ENCODE peak calls at places on chromosomes 7 and 10, in seven cellular contexts. K is K562, B is HCT116, D is H1, Z is HepG2, V is GM12878, I is SK-N-SH. H is an unnamed sample.
A peak's percentile ranks its signal among the peaks of the same experiment; 100 is the strongest.

GRCh38 chr10:52578871-52579405 is 193.6 kb downstream of the MBL2 start:
- DNase-seq in K (no peak), B (no peak), D (no peak), Z (no peak), V (no peak), I (no peak), H (no peak)

GRCh38 chr10:48199580-48200377 is 74.7 kb downstream of the FRMPD2 start:
- DNase-seq in K (no peak), B (no peak), D (no peak), Z (no peak), V (no peak), I (no peak), H (no peak)

GRCh38 chr7:100107890-100108289 is 6.4 kb downstream of the AP4M1 start:
- DNase-seq in K (no peak), B (no peak), D (no peak), Z (no peak), V (no peak), I (no peak), H (no peak)

GRCh38 chr10:118966131-118967125 is 63.1 kb upstream of the NANOS1 start:
- DNase-seq in K (no peak), B (no peak), D (no peak), Z (no peak), V (no peak), I (peak; percentile 63), H (no peak)

GRCh38 chr7:88927-89921 is 103.1 kb upstream of the FAM20C start:
- DNase-seq in K (no peak), B (no peak), D (no peak), Z (no peak), V (no peak), I (no peak), H (no peak)

GRCh38 chr10:6296456-6297214 is 93.9 kb downstream of the PFKFB3 start:
- DNase-seq in K (no peak), B (no peak), D (no peak), Z (no peak), V (no peak), I (no peak), H (peak; percentile 100)

GRCh38 chr10:26714385-26714784 is 16.9 kb downstream of the PDSS1 start:
- DNase-seq in K (no peak), B (no peak), D (no peak), Z (no peak), V (no peak), I (no peak), H (no peak)

GRCh38 chr10:132563485-132564248 is 26.1 kb downstream of the INPP5A start:
- DNase-seq in K (no peak), B (no peak), D (no peak), Z (no peak), V (peak; percentile 76), I (no peak), H (no peak)

GRCh38 chr10:77602231-77602912 is 35.2 kb downstream of the KCNMA1 start:
- DNase-seq in K (no peak), B (no peak), D (no peak), Z (no peak), V (no peak), I (no peak), H (no peak)

DNA sequence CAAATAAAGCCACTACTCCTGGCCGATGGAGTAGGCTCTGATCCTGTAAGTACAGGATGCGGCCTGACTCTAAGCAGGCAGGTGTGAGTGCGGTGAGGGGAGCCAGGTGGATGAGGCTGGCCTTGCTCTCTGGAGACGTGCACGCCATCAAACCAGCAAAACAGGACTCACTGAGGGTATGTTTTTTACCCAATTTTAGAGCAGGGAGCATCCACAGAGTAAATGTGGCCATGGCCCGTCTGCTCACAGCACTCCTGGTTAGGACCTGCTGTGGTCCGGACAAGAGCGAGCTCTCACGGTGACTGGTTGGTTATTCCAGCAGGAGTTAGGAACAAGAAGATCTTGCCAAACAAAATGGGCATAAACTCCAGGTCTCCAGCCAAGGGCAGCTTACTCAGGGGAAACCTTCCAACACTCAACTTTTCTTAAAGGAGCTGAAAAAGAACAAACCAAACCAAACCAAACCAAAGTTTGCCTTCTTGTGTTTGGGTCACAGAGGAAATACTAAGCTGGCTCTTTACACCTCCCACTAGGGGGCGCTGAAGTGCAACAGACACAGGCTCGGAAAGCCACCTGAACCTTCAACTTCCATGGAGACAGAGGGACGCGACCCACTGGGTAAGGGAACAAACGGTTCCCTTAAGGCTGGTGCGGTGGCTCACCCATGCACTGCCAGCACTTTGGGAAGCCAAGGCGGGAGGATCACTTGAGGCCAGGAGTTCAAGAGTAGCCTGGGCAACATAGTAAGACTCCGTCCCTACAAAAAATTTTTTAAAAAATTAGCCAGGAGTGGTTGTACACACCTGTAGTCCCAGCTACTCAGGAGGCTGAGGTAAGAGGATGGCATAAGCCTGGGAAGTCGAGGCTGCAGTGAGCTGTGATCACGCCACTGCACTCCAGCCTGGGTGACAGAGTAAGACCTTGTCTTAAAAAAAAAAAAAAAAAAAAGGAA is 122.4 kb downstream of the CLEC2L start:
- DNase-seq in K (peak; percentile 84), B (peak; percentile 63), D (peak; percentile 47), Z (peak; percentile 84), V (peak; percentile 28), I (peak; percentile 85), H (peak; percentile 45)
- TF ChIP-seq JUND in K (peak; percentile 37), B (no peak), D (no peak), Z (no peak), V (no peak), I (no peak), H (no peak)

DNA sequence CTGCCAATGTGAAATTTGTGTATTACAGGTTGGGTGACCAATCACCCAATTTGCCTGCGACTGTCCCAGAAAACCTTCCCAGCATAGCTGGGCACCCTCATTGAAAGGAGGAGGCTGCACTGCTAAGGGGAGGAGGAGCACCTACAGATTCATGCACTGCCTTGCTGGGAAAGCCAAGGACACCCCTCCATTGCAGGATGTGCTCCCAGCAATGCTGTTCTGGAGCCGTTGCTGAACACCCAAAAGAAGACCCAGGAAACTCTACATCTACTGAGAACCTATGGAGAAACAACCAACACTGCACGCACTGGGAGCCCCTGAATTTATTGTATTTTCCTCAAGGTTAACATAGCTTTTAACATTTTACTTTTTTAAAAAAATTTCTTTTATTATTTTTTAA is 238.2 kb upstream of the GRB10 start:
- DNase-seq in K (no peak), B (no peak), D (no peak), Z (no peak), V (no peak), I (no peak), H (no peak)
- TF ChIP-seq JUND in K (no peak), B (no peak), D (no peak), Z (no peak), V (no peak), I (no peak), H (no peak)

DNA sequence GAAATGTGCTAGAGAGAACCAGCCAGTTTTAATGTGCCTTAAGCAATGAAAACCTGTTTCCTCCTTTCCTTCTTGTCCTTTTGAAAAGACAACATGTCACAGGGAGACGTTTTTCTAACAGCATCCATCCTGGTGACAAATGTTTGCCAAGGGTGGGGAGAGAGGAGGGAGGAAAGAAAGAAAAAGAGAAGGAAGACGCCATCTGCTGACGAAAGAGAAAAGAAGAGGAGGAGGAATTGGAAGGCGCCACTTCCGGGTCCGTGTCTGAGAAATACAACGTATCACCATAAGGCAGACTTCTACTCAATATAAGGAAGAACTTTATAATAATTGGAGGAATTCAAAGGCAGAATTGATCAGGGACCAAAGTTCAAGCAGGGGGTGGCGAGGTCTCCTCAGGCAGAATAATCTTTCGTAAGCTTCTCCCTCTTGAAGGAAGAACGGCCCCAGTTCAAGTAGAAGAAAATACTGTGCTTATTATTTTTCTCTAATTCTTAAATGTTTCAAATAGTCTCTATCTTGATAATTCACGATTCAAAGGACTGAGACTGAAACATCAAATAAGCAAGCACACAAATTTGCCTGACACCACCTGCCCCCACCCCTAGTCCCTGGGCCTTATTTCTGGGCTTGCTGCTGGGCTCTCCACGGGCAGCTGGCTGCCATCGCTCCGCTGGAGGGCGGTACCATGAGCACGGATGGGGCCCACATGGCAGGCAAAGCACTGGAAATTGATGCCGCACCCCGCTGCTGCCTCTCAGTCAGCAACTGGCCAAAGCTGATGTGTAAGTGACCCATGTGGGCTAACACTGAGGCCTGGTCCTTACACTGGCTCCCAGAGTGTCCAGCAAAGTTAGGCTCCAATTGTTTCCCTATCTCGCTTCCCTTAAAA is 273.7 kb upstream of the KLF14 start:
- DNase-seq in K (peak; percentile 76), B (peak; percentile 85), D (no peak), Z (peak; percentile 70), V (peak; percentile 63), I (peak; percentile 57), H (peak; percentile 91)
- TF ChIP-seq JUND in K (no peak), B (no peak), D (no peak), Z (no peak), V (no peak), I (no peak), H (no peak)

GRCh38 chr10:125797999-125798662 is 22.5 kb upstream of the MMP21 start:
- DNase-seq in K (no peak), B (no peak), D (no peak), Z (peak; percentile 79), V (no peak), I (no peak), H (no peak)

GRCh38 chr10:125797424-125797823 is 21.8 kb upstream of the MMP21 start:
- DNase-seq in K (no peak), B (no peak), D (no peak), Z (no peak), V (no peak), I (no peak), H (no peak)

GRCh38 chr10:125795637-125796190 is 20.1 kb upstream of the MMP21 start:
- DNase-seq in K (no peak), B (no peak), D (no peak), Z (no peak), V (no peak), I (no peak), H (no peak)

GRCh38 chr10:125792342-125793063 is 16.9 kb upstream of the MMP21 start:
- DNase-seq in K (no peak), B (no peak), D (no peak), Z (peak; percentile 93), V (no peak), I (no peak), H (no peak)

GRCh38 chr10:125795111-125795510 is 19.5 kb upstream of the MMP21 start:
- DNase-seq in K (no peak), B (no peak), D (no peak), Z (no peak), V (no peak), I (no peak), H (no peak)
- TF ChIP-seq JUND in K (no peak), B (no peak), D (no peak), Z (no peak), V (no peak), I (no peak), H (no peak)

GRCh38 chr10:90857635-90858488 is at the start of gene HTR7:
- DNase-seq in K (peak; percentile 74), B (no peak), D (no peak), Z (peak; percentile 16), V (no peak), I (peak; percentile 90), H (peak; percentile 58)
- TF ChIP-seq JUND in K (no peak), B (no peak), D (no peak), Z (no peak), V (no peak), I (no peak), H (no peak)

DNA sequence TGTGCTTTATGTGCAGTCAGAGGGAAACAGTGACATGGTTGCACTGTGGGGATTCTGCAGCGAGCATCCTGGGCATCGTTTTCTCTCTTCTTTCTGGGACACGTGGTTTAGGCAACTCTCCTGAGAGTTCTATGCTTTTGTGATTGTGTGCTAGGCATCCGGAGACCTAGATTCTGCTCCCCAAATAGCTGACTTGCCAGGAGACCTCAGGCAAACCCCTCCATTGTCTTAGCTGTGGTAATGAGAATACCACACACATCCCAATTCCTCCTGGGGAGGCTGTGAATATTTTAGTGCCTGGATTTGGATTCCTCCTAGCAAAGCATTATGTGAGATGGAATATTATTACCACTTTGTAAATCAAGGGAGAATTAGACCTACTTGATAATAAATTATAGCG is 611.9 kb upstream of the C7orf33 start:
- DNase-seq in K (no peak), B (no peak), D (no peak), Z (no peak), V (no peak), I (no peak), H (no peak)
- TF ChIP-seq JUND in K (no peak), B (no peak), D (no peak), Z (no peak), V (no peak), I (no peak), H (no peak)